ENCODE peak calls at places on chromosomes 16 and 17, in ten cellular contexts. M, G, E, J, Q, Z, D, R, A and X are unnamed samples.

GRCh38 chr16:66258916-66259845 is 107.3 kb upstream of the CDH5 start:
- DNase-seq in M (no peak), G (no peak), E (no peak), J (no peak), Q (no peak), Z (no peak), D (no peak), R (no peak), A (no peak), X (no peak)

GRCh38 chr17:14297161-14297851 is 3.6 kb upstream of the HS3ST3B1 start:
- DNase-seq in M (peak), G (peak), E (peak), J (no peak), Q (peak), Z (no peak), D (peak), R (no peak), A (peak), X (peak)

GRCh38 chr16:13439766-13440165 is 480.2 kb upstream of the ERCC4 start:
- DNase-seq in M (no peak), G (no peak), E (no peak), J (no peak), Q (no peak), Z (no peak), D (no peak), R (no peak), A (no peak), X (no peak)

GRCh38 chr16:71882505-71883192 is 1.3 kb downstream of the ZNF821 start:
- DNase-seq in M (peak), G (peak), E (peak), J (no peak), Q (peak), Z (peak), D (peak), R (peak), A (no peak), X (peak)

GRCh38 chr17:142876-143784 is 5.8 kb downstream of the SCGB1C2 start:
- DNase-seq in M (no peak), G (no peak), E (no peak), J (no peak), Q (no peak), Z (no peak), D (peak), R (no peak), A (no peak), X (no peak)

GRCh38 chr17:75927286-75927922 is 13.4 kb downstream of the FBF1 start:
- DNase-seq in M (no peak), G (peak), E (peak), J (no peak), Q (peak), Z (no peak), D (no peak), R (no peak), A (no peak), X (no peak)

GRCh38 chr17:1597861-1598342 is 30.7 kb downstream of the SLC43A2 start:
- DNase-seq in M (no peak), G (no peak), E (no peak), J (no peak), Q (no peak), Z (no peak), D (no peak), R (no peak), A (no peak), X (no peak)

GRCh38 chr17:59084154-59084553 is 22.5 kb downstream of the TRIM37 start:
- DNase-seq in M (no peak), G (no peak), E (no peak), J (no peak), Q (no peak), Z (no peak), D (no peak), R (no peak), A (no peak), X (no peak)

GRCh38 chr17:55722742-55723487 is at the start of gene TMEM100:
- DNase-seq in M (peak), G (peak), E (peak), J (peak), Q (peak), Z (no peak), D (no peak), R (no peak), A (no peak), X (peak)

GRCh38 chr16:58105619-58106018 is 23.6 kb downstream of the CFAP20 start:
- DNase-seq in M (no peak), G (no peak), E (no peak), J (no peak), Q (no peak), Z (no peak), D (no peak), R (no peak), A (no peak), X (no peak)

GRCh38 chr17:72219824-72220473 is 99.1 kb downstream of the SOX9 start:
- DNase-seq in M (no peak), G (no peak), E (no peak), J (no peak), Q (no peak), Z (no peak), D (no peak), R (no peak), A (no peak), X (no peak)

GRCh38 chr17:8494506-8495111 is 58.9 kb downstream of the NDEL1 start:
- DNase-seq in M (no peak), G (no peak), E (no peak), J (no peak), Q (no peak), Z (no peak), D (no peak), R (no peak), A (no peak), X (no peak)

GRCh38 chr17:18139949-18140348 is 31.4 kb downstream of the MYO15A start:
- DNase-seq in M (peak), G (peak), E (peak), J (no peak), Q (peak), Z (no peak), D (no peak), R (no peak), A (no peak), X (peak)

GRCh38 chr17:9444687-9445086 is 130.9 kb downstream of the STX8 start:
- DNase-seq in M (no peak), G (no peak), E (no peak), J (no peak), Q (no peak), Z (no peak), D (no peak), R (no peak), A (no peak), X (no peak)